ENCODE peak calls at places on chromosomes 1 and 21, in nine cellular contexts. One of them, this sample, is unnamed. For H3K4me1, the result is how much of the 10 kb centered on the place peaks cover.

GRCh38 chr1:55375617-55376258 is 160.6 kb upstream of the USP24 start:
- DNase-seq in tibial artery: no peak
- DNase-seq in GM12878: no peak
- DNase-seq in stomach: no peak
- DNase-seq in pancreas: peak
- DNase-seq in tibial nerve: no peak
- DNase-seq in H9: peak
- DNase-seq in small intestine: peak
- DNase-seq in ovary: peak
- DNase-seq in this sample: peak

GRCh38 chr21:32278068-32278467 is 781 bp downstream of the MIS18A start:
- DNase-seq in pancreas: no peak
- DNase-seq in small intestine: no peak
- DNase-seq in tibial nerve: no peak
- DNase-seq in ovary: no peak
- DNase-seq in tibial artery: no peak
- DNase-seq in GM12878: no peak
- DNase-seq in H9: no peak
- DNase-seq in stomach: no peak
- DNase-seq in this sample: no peak

GRCh38 chr1:86778510-86779218 is 74.3 kb downstream of the SH3GLB1 start:
- DNase-seq in GM12878: no peak
- DNase-seq in H9: no peak
- DNase-seq in small intestine: peak
- DNase-seq in stomach: no peak
- DNase-seq in pancreas: no peak
- DNase-seq in ovary: no peak
- DNase-seq in tibial nerve: no peak
- DNase-seq in tibial artery: no peak
- DNase-seq in this sample: no peak

GRCh38 chr1:89890085-89890754 is 69.4 kb downstream of the LRRC8D start:
- DNase-seq in small intestine: peak
- DNase-seq in stomach: no peak
- DNase-seq in H9: no peak
- DNase-seq in GM12878: no peak
- DNase-seq in tibial nerve: no peak
- DNase-seq in ovary: no peak
- DNase-seq in tibial artery: no peak
- DNase-seq in pancreas: no peak
- DNase-seq in this sample: no peak

GRCh38 chr1:175207971-175208370 is 15.4 kb upstream of the KIAA0040 start:
- DNase-seq in GM12878: no peak
- DNase-seq in ovary: no peak
- DNase-seq in H9: no peak
- DNase-seq in stomach: no peak
- DNase-seq in pancreas: no peak
- DNase-seq in tibial nerve: no peak
- DNase-seq in small intestine: no peak
- DNase-seq in tibial artery: no peak
- DNase-seq in this sample: no peak

GRCh38 chr1:218658899-218659298 is 313.8 kb downstream of the TGFB2 start:
- DNase-seq in ovary: no peak
- DNase-seq in tibial artery: no peak
- DNase-seq in H9: no peak
- DNase-seq in small intestine: no peak
- DNase-seq in GM12878: no peak
- DNase-seq in tibial nerve: no peak
- DNase-seq in stomach: no peak
- DNase-seq in pancreas: no peak
- DNase-seq in this sample: no peak

GRCh38 chr1:180614746-180615145 is 17.1 kb upstream of the XPR1 start:
- DNase-seq in tibial artery: no peak
- DNase-seq in small intestine: no peak
- DNase-seq in stomach: no peak
- DNase-seq in ovary: no peak
- DNase-seq in pancreas: peak
- DNase-seq in GM12878: no peak
- DNase-seq in tibial nerve: no peak
- DNase-seq in H9: no peak
- DNase-seq in this sample: no peak

GRCh38 chr1:203435628-203436027 is 40.0 kb upstream of the PRELP start:
- DNase-seq in tibial artery: no peak
- DNase-seq in small intestine: no peak
- DNase-seq in ovary: no peak
- DNase-seq in tibial nerve: no peak
- DNase-seq in stomach: no peak
- DNase-seq in H9: no peak
- DNase-seq in pancreas: no peak
- DNase-seq in GM12878: no peak
- DNase-seq in this sample: no peak

GRCh38 chr1:162916407-162916806 is 55.4 kb upstream of the CCDC190 start:
- DNase-seq in stomach: no peak
- DNase-seq in H9: no peak
- DNase-seq in small intestine: no peak
- DNase-seq in tibial artery: no peak
- DNase-seq in ovary: no peak
- DNase-seq in GM12878: no peak
- DNase-seq in pancreas: no peak
- DNase-seq in tibial nerve: no peak
- DNase-seq in this sample: no peak

GRCh38 chr21:17501107-17502006 is 11.5 kb upstream of the CXADR start:
- DNase-seq in H9: no peak
- DNase-seq in small intestine: peak
- DNase-seq in ovary: no peak
- DNase-seq in pancreas: no peak
- DNase-seq in GM12878: no peak
- DNase-seq in tibial artery: no peak
- DNase-seq in stomach: no peak
- DNase-seq in tibial nerve: no peak
- DNase-seq in this sample: no peak

GRCh38 chr1:236699366-236699765 is 13.1 kb downstream of the ACTN2 start:
- DNase-seq in GM12878: no peak
- DNase-seq in pancreas: no peak
- DNase-seq in stomach: no peak
- DNase-seq in tibial artery: no peak
- DNase-seq in small intestine: no peak
- DNase-seq in tibial nerve: no peak
- DNase-seq in H9: no peak
- DNase-seq in ovary: no peak
- DNase-seq in this sample: no peak

GRCh38 chr21:45224189-45224938 is 63.3 kb downstream of the POFUT2 start:
- DNase-seq in H9: no peak
- DNase-seq in small intestine: no peak
- DNase-seq in ovary: no peak
- DNase-seq in GM12878: no peak
- DNase-seq in pancreas: no peak
- DNase-seq in tibial artery: no peak
- DNase-seq in stomach: no peak
- DNase-seq in tibial nerve: no peak
- DNase-seq in this sample: no peak

DNA sequence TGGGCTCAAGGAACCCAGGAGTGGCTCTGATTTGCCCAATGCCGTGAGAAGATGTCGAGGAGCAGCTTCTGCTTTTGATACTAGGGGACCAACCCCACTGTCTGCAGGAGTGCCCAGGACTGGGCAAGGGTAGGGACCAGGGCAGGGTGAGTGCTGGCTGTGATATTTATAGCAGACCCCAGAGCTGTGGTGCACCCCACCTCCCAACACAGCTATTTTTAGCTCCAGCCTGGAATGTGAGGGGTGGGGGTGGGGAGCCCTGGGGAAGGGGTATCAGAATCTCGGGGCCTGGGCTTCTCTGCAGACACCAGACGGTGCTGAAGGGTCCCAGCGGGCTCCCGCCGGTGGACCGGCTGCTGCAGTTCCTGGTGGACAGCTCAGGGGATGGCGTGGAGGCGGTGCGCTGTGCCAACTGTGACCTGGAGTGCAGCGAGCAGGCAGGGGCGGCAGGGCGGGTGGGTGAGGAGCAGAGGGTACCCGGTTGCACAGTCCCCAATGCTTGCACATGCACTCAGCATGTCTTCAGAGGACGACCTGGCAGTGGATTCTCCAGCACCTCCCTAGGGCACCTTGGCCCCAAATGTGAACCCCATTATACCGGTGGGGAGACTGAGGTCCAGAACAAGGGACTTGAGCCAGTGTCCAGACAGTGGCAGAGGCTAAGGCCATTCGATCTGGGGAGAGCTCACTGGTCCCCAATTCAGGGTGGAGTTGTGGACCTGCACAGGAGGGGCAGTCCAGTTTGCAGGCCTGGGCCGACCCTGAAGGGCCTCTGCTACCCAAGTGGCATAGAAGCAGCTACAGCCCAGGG is 1.4 kb downstream of the RNF207 start:
- DNase-seq in small intestine: no peak
- DNase-seq in pancreas: no peak
- DNase-seq in H9: no peak
- DNase-seq in tibial nerve: no peak
- DNase-seq in GM12878: no peak
- DNase-seq in stomach: no peak
- DNase-seq in ovary: no peak
- DNase-seq in tibial artery: no peak
- DNase-seq in this sample: no peak
- H3K4me1 ChIP-seq in small intestine: under half
- H3K4me1 ChIP-seq in pancreas: under half
- H3K4me1 ChIP-seq in H9: under half
- H3K4me1 ChIP-seq in tibial nerve: under half
- H3K4me1 ChIP-seq in GM12878: under half
- H3K4me1 ChIP-seq in stomach: half or more
- H3K4me1 ChIP-seq in ovary: under half
- H3K4me1 ChIP-seq in tibial artery: under half
- H3K4me1 ChIP-seq in this sample: under half

DNA sequence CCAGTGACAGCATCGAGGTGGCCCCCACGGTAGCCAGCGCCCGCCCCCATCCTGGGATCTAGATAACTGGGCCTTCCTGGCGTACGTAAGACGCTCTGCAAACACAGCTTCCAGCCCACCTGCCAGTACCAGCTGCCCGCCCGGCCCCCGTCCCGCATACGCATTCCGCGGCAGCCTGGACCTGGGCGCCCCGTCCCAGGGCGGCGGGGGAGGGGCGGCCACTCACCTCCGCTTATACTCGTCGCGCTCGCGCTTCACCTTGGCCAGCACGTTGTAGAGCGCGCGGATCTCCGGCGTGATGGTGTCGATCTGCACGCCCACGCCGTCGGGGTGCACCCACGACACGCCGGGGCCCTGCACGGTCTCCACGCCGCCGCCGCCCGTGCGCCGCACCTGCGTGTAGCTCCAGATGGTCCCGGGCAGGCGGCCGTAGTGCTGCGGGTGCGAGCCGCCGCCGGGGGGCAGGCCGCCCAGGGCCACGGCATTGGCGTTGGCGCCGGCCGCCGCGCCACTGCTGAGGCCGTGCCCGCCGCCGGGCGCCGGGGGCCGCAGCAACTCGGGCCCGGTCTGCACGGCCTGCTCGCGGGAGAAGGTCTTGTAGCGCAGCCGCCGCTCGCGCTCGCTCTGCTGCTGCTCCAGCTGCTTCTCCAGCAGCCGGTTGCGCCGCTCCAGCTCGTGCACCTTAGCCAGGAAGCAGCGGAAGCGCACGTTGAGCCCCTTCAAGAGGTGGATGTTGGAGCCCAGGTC is 861 bp downstream of the IFFO2 start:
- DNase-seq in GM12878: no peak
- DNase-seq in stomach: peak
- DNase-seq in tibial nerve: no peak
- DNase-seq in H9: peak
- DNase-seq in small intestine: peak
- DNase-seq in tibial artery: no peak
- DNase-seq in ovary: peak
- DNase-seq in pancreas: peak
- DNase-seq in this sample: no peak
- H3K27ac ChIP-seq in GM12878: peak
- H3K27ac ChIP-seq in stomach: peak
- H3K27ac ChIP-seq in tibial nerve: no peak
- H3K27ac ChIP-seq in H9: no peak
- H3K27ac ChIP-seq in small intestine: no peak
- H3K27ac ChIP-seq in tibial artery: peak
- H3K27ac ChIP-seq in ovary: no peak
- H3K27ac ChIP-seq in pancreas: peak
- H3K27ac ChIP-seq in this sample: peak

GRCh38 chr1:200183637-200184036 is 156.1 kb downstream of the NR5A2 start:
- DNase-seq in H9: no peak
- DNase-seq in ovary: no peak
- DNase-seq in pancreas: no peak
- DNase-seq in stomach: no peak
- DNase-seq in small intestine: no peak
- DNase-seq in tibial artery: no peak
- DNase-seq in tibial nerve: no peak
- DNase-seq in GM12878: no peak
- DNase-seq in this sample: no peak
- H3K4me1 ChIP-seq in H9: under half
- H3K4me1 ChIP-seq in ovary: under half
- H3K4me1 ChIP-seq in pancreas: under half
- H3K4me1 ChIP-seq in stomach: under half
- H3K4me1 ChIP-seq in small intestine: under half
- H3K4me1 ChIP-seq in tibial artery: under half
- H3K4me1 ChIP-seq in tibial nerve: under half
- H3K4me1 ChIP-seq in GM12878: under half
- H3K4me1 ChIP-seq in this sample: under half

GRCh38 chr1:231053493-231054162 is 13.6 kb upstream of the FAM89A start:
- DNase-seq in stomach: peak
- DNase-seq in small intestine: peak
- DNase-seq in H9: no peak
- DNase-seq in tibial nerve: no peak
- DNase-seq in pancreas: peak
- DNase-seq in tibial artery: no peak
- DNase-seq in GM12878: peak
- DNase-seq in ovary: peak
- DNase-seq in this sample: no peak
- H3K27ac ChIP-seq in stomach: no peak
- H3K27ac ChIP-seq in small intestine: no peak
- H3K27ac ChIP-seq in H9: no peak
- H3K27ac ChIP-seq in tibial nerve: peak
- H3K27ac ChIP-seq in pancreas: no peak
- H3K27ac ChIP-seq in tibial artery: no peak
- H3K27ac ChIP-seq in GM12878: no peak
- H3K27ac ChIP-seq in ovary: no peak
- H3K27ac ChIP-seq in this sample: peak

DNA sequence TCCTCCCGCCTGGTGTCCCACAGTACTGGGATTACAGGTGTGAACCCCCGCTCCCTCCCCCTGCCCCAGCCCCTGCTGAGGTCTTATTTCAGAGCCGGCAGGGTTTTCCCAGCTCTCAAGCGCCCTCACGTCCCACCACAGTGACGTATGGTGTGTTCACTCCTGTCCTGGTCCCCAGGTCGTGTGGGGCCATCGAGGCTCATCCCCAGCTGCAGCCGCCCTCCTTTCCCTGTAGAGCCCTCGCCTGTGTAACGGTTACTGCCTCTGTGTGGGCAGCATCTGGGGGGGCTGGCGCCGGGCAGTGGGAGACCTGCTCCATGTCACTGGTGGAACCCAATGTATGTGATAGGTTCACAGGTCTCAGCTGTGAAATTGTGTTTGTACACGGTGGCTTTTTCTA is 23.2 kb downstream of the SKI start:
- DNase-seq in ovary: no peak
- DNase-seq in GM12878: no peak
- DNase-seq in stomach: no peak
- DNase-seq in H9: no peak
- DNase-seq in tibial artery: no peak
- DNase-seq in pancreas: no peak
- DNase-seq in tibial nerve: no peak
- DNase-seq in small intestine: no peak
- DNase-seq in this sample: no peak
- H3K4me1 ChIP-seq in ovary: under half
- H3K4me1 ChIP-seq in GM12878: under half
- H3K4me1 ChIP-seq in stomach: half or more
- H3K4me1 ChIP-seq in H9: under half
- H3K4me1 ChIP-seq in tibial artery: half or more
- H3K4me1 ChIP-seq in pancreas: under half
- H3K4me1 ChIP-seq in tibial nerve: half or more
- H3K4me1 ChIP-seq in small intestine: under half
- H3K4me1 ChIP-seq in this sample: half or more

GRCh38 chr1:154418898-154419619 is 13.9 kb downstream of the IL6R start:
- DNase-seq in ovary: no peak
- DNase-seq in small intestine: peak
- DNase-seq in tibial nerve: no peak
- DNase-seq in H9: no peak
- DNase-seq in stomach: no peak
- DNase-seq in tibial artery: no peak
- DNase-seq in pancreas: no peak
- DNase-seq in GM12878: no peak
- DNase-seq in this sample: no peak
- H3K27ac ChIP-seq in ovary: peak
- H3K27ac ChIP-seq in small intestine: peak
- H3K27ac ChIP-seq in tibial nerve: peak
- H3K27ac ChIP-seq in H9: no peak
- H3K27ac ChIP-seq in stomach: peak
- H3K27ac ChIP-seq in tibial artery: peak
- H3K27ac ChIP-seq in pancreas: peak
- H3K27ac ChIP-seq in GM12878: no peak
- H3K27ac ChIP-seq in this sample: peak